ENCODE peak calls at places on chromosomes 6 and 20, in four cellular contexts. S, N, Y and V are unnamed samples. For H3K4me1, the result is how much of the 10 kb centered on the place peaks cover.

GRCh38 chr6:101722991-101723579 is 329.6 kb downstream of the GRIK2 start:
- DNase-seq in N (no peak), S (peak), Y (no peak), V (no peak)

GRCh38 chr20:62360854-62361798 is 6.0 kb downstream of the LAMA5 start:
- DNase-seq in Y (no peak), S (no peak), N (peak), V (peak)

GRCh38 chr6:46105568-46105967 is 24.2 kb upstream of the ENPP4 start:
- DNase-seq in N (no peak), Y (no peak), S (no peak), V (no peak)

GRCh38 chr6:167858086-167858591 is 31.4 kb downstream of the AFDN start:
- DNase-seq in S (peak), N (no peak), Y (no peak), V (no peak)

GRCh38 chr20:4130404-4131189 is 115.2 kb upstream of the RNF24 start:
- DNase-seq in S (peak), Y (no peak), N (no peak), V (no peak)

GRCh38 chr20:63828951-63829350 is 2.1 kb downstream of the ZBTB46 start:
- DNase-seq in S (no peak), N (no peak), Y (no peak), V (no peak)

GRCh38 chr20:34920055-34920454 is 35.6 kb downstream of the GSS start:
- DNase-seq in S (no peak), N (no peak), Y (no peak), V (no peak)

GRCh38 chr20:33689973-33690372 is 3.8 kb upstream of the E2F1 start:
- DNase-seq in S (no peak), N (no peak), Y (no peak), V (no peak)

GRCh38 chr20:11797161-11797560 is 120.5 kb upstream of the BTBD3 start:
- DNase-seq in S (no peak), N (no peak), Y (no peak), V (no peak)

GRCh38 chr6:117992856-117993255 is 85.8 kb downstream of the SLC35F1 start:
- DNase-seq in N (no peak), S (no peak), Y (no peak), V (no peak)

GRCh38 chr20:14984768-14985622 is 647.6 kb upstream of the FLRT3 start:
- DNase-seq in Y (no peak), N (no peak), S (peak), V (no peak)

GRCh38 chr20:59412251-59412650 is 111.8 kb downstream of the EDN3 start:
- DNase-seq in N (no peak), Y (no peak), S (no peak), V (no peak)

GRCh38 chr20:11001767-11002540 is 328.2 kb upstream of the JAG1 start:
- DNase-seq in N (no peak), Y (no peak), S (peak), V (peak)

GRCh38 chr20:51802170-51802745 is at the start of gene SALL4:
- DNase-seq in Y (no peak), N (peak), S (no peak), V (no peak)

GRCh38 chr20:59598625-59599310 is 5.6 kb upstream of the PHACTR3 start:
- DNase-seq in N (no peak), Y (no peak), S (peak), V (no peak)

GRCh38 chr6:2990179-2990931 is 9.3 kb upstream of the NQO2 start:
- DNase-seq in Y (no peak), N (no peak), S (peak), V (no peak)

GRCh38 chr20:58054744-58055373 is 173.6 kb downstream of the ANKRD60 start:
- DNase-seq in Y (no peak), N (peak), S (peak), V (no peak)

GRCh38 chr6:75281643-75282042 is 2.9 kb downstream of the TMEM30A start:
- DNase-seq in S (peak), Y (no peak), N (no peak), V (no peak)

GRCh38 chr6:5128351-5128750 is 43.2 kb downstream of the PPP1R3G start:
- DNase-seq in N (no peak), Y (no peak), S (no peak), V (no peak)

GRCh38 chr6:95815389-95816056 is 200.3 kb upstream of the FUT9 start:
- DNase-seq in S (no peak), Y (peak), N (no peak), V (no peak)
- H3K4me3 ChIP-seq in S (no peak), Y (no peak), N (no peak), V (no peak)

DNA sequence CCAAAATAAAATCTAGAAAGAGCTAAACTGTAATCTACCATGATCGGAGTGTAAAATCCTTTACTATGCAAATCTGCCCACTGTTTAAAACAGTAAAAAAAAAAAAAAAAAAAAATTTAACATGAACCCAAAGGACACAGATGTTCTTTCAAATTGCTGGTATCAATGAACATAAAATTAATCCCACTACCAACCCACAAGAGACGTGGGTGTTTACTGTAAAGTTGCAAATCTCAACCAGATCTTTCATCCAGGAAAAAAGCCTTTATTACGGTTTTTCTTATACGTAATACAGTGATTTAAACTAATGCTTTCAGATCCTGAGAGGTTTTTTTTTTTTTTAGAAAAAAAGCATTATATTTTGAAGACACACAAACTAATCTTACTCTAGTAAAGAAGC is 2.5 kb downstream of the CDK19 start:
- DNase-seq in Y (no peak), N (no peak), S (no peak), V (no peak)
- H3K4me1 ChIP-seq in Y (under half), N (under half), S (under half), V (under half)

DNA sequence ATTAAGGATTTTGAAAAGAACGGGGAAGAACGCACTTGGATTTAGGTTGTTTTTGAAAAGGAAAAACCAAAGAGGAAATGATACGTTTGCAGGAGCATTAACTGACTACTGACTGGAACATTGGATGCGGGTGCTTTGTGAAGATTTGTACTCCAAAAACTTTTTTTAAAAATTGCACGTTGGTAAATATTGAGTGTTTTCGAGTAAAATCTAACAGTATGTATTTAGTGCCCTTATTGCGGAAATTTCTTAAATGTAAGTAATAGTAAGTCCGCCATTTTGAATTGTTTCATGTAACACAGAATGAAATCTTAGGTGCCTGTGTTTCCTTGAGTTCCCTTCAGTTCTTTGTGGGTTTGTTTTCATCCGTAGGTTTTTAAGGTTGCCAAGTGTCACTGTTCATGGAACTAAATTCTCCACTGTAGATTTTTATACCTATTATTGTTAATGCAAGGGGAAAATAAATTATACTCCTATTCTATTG is 15.2 kb upstream of the LIN28B start:
- DNase-seq in N (no peak), S (no peak), Y (no peak), V (no peak)
- H3K4me3 ChIP-seq in N (no peak), S (peak), Y (no peak), V (no peak)

DNA sequence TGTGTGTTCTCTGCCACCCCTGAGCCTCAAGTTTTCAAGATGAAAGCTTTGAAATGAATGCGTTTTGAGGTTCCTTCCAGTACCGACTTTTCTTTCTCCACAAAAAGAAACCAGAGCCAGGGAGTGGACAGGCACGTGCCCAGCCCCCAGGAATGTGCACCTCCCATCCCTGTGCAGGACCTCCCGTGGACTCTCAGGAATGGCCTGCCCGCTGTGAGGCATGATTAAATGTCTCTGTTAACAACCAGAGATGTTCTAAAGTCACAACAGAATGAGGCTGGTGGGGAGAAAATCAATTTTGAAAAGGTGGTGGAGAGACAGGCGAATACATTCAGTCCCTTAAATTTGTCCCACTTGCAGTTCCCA is 1.5 kb downstream of the TGM3 start:
- DNase-seq in N (no peak), Y (no peak), S (no peak), V (no peak)
- H3K4me1 ChIP-seq in N (under half), Y (under half), S (under half), V (under half)

GRCh38 chr6:100229512-100229911 is 235.2 kb downstream of the SIM1 start:
- DNase-seq in N (no peak), S (no peak), Y (no peak), V (no peak)
- H3K4me3 ChIP-seq in N (peak), S (peak), Y (peak), V (no peak)

GRCh38 chr20:2814587-2815051 is at the start of gene C20orf141:
- DNase-seq in N (no peak), S (peak), Y (peak), V (no peak)

GRCh38 chr20:2812189-2812588 is 2.6 kb upstream of the C20orf141 start:
- DNase-seq in N (no peak), Y (no peak), S (no peak), V (no peak)

GRCh38 chr20:2815242-2815900 is 584 bp downstream of the C20orf141 start:
- DNase-seq in N (peak), Y (no peak), S (no peak), V (no peak)

GRCh38 chr20:2816030-2816582 is at the start of gene TMEM239:
- DNase-seq in N (peak), S (no peak), Y (no peak), V (no peak)

DNA sequence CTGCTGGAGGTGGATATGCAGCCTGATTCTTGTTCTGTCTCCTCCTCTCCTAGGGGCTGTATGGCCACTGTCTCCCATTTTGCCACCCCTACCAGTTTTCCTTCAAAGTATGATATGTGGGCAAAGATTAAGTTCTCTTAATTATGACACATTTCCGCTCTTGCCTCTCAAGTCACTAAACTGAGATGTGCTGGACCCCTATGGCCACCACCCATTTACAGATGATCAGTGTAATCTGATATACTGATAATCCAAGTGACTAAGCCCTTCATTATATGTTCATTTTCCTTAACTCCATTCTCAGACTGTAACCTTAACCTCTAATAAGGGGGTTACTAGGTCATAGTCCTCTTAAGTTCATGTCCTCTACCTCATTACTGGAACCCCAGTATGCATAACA is 711 bp upstream of the C20orf141 start:
- DNase-seq in Y (no peak), N (no peak), S (no peak), V (no peak)
- H3K4me1 ChIP-seq in Y (under half), N (under half), S (half or more), V (under half)

GRCh38 chr6:66403965-66404364 is 696.9 kb upstream of the EYS start:
- DNase-seq in N (no peak), S (no peak), Y (no peak), V (no peak)
- H3K4me3 ChIP-seq in N (no peak), S (no peak), Y (no peak), V (no peak)

GRCh38 chr6:150636808-150637207 is 37.1 kb downstream of the PLEKHG1 start:
- DNase-seq in Y (no peak), S (no peak), N (no peak), V (no peak)

GRCh38 chr6:150639823-150640331 is 40.2 kb downstream of the PLEKHG1 start:
- DNase-seq in N (no peak), S (no peak), Y (no peak), V (no peak)

GRCh38 chr6:150637266-150637665 is 37.6 kb downstream of the PLEKHG1 start:
- DNase-seq in N (no peak), S (no peak), Y (no peak), V (no peak)

GRCh38 chr6:150638765-150639164 is 39.1 kb downstream of the PLEKHG1 start:
- DNase-seq in N (no peak), S (no peak), Y (no peak), V (no peak)

GRCh38 chr6:150638286-150638685 is 38.6 kb downstream of the PLEKHG1 start:
- DNase-seq in S (no peak), N (no peak), Y (no peak), V (no peak)
- H3K4me1 ChIP-seq in S (under half), N (under half), Y (under half), V (under half)

GRCh38 chr6:31795616-31796298 is at the start of gene VARS1:
- DNase-seq in S (peak), Y (peak), N (peak), V (peak)

GRCh38 chr6:31799781-31800180 is 4.2 kb upstream of the VARS1 start:
- DNase-seq in Y (no peak), N (no peak), S (no peak), V (peak)

GRCh38 chr6:31794866-31795615 is 511 bp downstream of the VARS1 start:
- DNase-seq in Y (no peak), N (peak), S (no peak), V (peak)

GRCh38 chr6:31796993-31797385 is 1.4 kb upstream of the VARS1 start:
- DNase-seq in N (no peak), S (no peak), Y (no peak), V (no peak)

GRCh38 chr6:31797607-31798006 is 2.1 kb upstream of the VARS1 start:
- DNase-seq in S (no peak), Y (no peak), N (peak), V (peak)
- H3K4me3 ChIP-seq in S (no peak), Y (no peak), N (no peak), V (no peak)

DNA sequence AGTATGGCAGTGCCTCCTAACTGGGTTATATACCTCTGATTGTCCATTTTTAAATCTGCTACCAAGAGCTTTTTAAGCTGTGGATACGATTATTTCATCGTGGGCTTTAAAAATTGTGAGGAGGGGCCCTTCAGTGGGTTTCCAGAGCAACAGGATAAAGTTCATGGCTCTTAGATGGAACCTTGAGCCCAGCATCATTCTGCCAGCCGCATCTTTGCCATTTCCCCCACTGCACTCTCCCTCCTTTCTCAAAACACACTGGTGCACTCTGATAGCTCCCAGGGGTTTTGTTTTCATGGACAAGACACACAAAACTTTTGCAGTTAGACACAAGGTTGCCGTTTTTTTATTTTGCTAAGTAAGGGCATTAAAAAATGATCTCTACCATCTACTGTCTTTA is 54.1 kb downstream of the RREB1 start:
- DNase-seq in Y (no peak), S (no peak), N (no peak), V (no peak)
- H3K4me1 ChIP-seq in Y (half or more), S (half or more), N (under half), V (under half)